ENCODE peak calls at places on chromosome 13, in nine cellular contexts. O is central memory CD8-positive, alpha-beta T cell; Y is left colon; P is pancreas; N is GM12878; L is CD4-positive, CD25-positive, alpha-beta regulatory T cell; B is heart right ventricle; W is right cardiac atrium; I is activated T-cell treated with anti-CD3 and anti-CD28 coated beads, Interleukin-2, amount 50 U/mL, for 4 hours. H is an unnamed sample.

GRCh38 chr13:44894001-44894770 is 95.1 kb downstream of the NUFIP1 start:
- ATAC-seq in O (no peak), Y (peak), P (no peak), N (no peak), L (no peak), B (peak), W (peak), I (no peak), H (no peak)

GRCh38 chr13:89279374-89279773 is 1608.2 kb downstream of the SLITRK5 start:
- ATAC-seq in O (no peak), Y (no peak), P (no peak), N (no peak), L (no peak), B (peak), W (no peak), I (no peak), H (no peak)

GRCh38 chr13:78960881-78961280 is 301.9 kb upstream of the OBI1 start:
- ATAC-seq in O (no peak), Y (no peak), P (no peak), N (no peak), L (no peak), B (no peak), W (no peak), I (no peak), H (no peak)

GRCh38 chr13:40494513-40494912 is 171.9 kb downstream of the FOXO1 start:
- ATAC-seq in O (peak), Y (no peak), P (no peak), N (peak), L (peak), B (no peak), W (peak), I (peak), H (no peak)

GRCh38 chr13:75795274-75795673 is 159.1 kb downstream of the LMO7 start:
- ATAC-seq in O (no peak), Y (no peak), P (no peak), N (no peak), L (no peak), B (no peak), W (no peak), I (no peak), H (no peak)

GRCh38 chr13:73924607-73925006 is 209.6 kb downstream of the KLF12 start:
- ATAC-seq in O (no peak), Y (peak), P (no peak), N (peak), L (no peak), B (no peak), W (no peak), I (peak), H (no peak)

GRCh38 chr13:50410921-50411712 is 395.9 kb downstream of the KCNRG start:
- ATAC-seq in O (no peak), Y (no peak), P (no peak), N (no peak), L (no peak), B (peak), W (peak), I (peak), H (no peak)

GRCh38 chr13:35699181-35699580 is 222.7 kb upstream of the MAB21L1 start:
- ATAC-seq in O (no peak), Y (no peak), P (no peak), N (no peak), L (no peak), B (peak), W (peak), I (no peak), H (peak)

GRCh38 chr13:110640591-110641029 is 25.3 kb downstream of the NAXD start:
- ATAC-seq in O (no peak), Y (no peak), P (peak), N (no peak), L (no peak), B (peak), W (peak), I (no peak), H (peak)

GRCh38 chr13:98092888-98093287 is 50.0 kb upstream of the FARP1 start:
- ATAC-seq in O (no peak), Y (no peak), P (no peak), N (no peak), L (no peak), B (no peak), W (no peak), I (no peak), H (no peak)

GRCh38 chr13:112616586-112617381 is 28.8 kb upstream of the TUBGCP3 start:
- ATAC-seq in O (no peak), Y (peak), P (peak), N (peak), L (no peak), B (peak), W (peak), I (peak), H (no peak)

GRCh38 chr13:113245858-113246791 is 36.7 kb downstream of the CUL4A start:
- ATAC-seq in O (no peak), Y (peak), P (peak), N (no peak), L (no peak), B (no peak), W (no peak), I (no peak), H (no peak)

GRCh38 chr13:44112700-44113329 is 233.1 kb downstream of the LACC1 start:
- ATAC-seq in O (peak), Y (no peak), P (no peak), N (no peak), L (no peak), B (no peak), W (no peak), I (peak), H (no peak)

GRCh38 chr13:77478645-77478997 is 56.9 kb upstream of the SCEL start:
- ATAC-seq in O (peak), Y (no peak), P (peak), N (peak), L (no peak), B (no peak), W (no peak), I (peak), H (peak)

GRCh38 chr13:22227895-22228294 is 557.0 kb downstream of the FGF9 start:
- ATAC-seq in O (no peak), Y (no peak), P (no peak), N (peak), L (no peak), B (no peak), W (no peak), I (no peak), H (no peak)

GRCh38 chr13:48562296-48563066 is 29.6 kb upstream of the RCBTB2 start:
- ATAC-seq in O (peak), Y (peak), P (peak), N (peak), L (peak), B (peak), W (no peak), I (peak), H (no peak)

GRCh38 chr13:28177327-28177726 is 39.0 kb downstream of the PAN3 start:
- ATAC-seq in O (no peak), Y (peak), P (no peak), N (no peak), L (no peak), B (no peak), W (no peak), I (no peak), H (no peak)

GRCh38 chr13:50589651-50590054 is 253.8 kb downstream of the DLEU7 start:
- ATAC-seq in O (no peak), Y (no peak), P (peak), N (no peak), L (no peak), B (peak), W (peak), I (no peak), H (no peak)

GRCh38 chr13:76523740-76524382 is 362.3 kb downstream of the KCTD12 start:
- ATAC-seq in O (no peak), Y (no peak), P (no peak), N (peak), L (no peak), B (peak), W (no peak), I (no peak), H (no peak)

GRCh38 chr13:19864339-19865309 is 1.2 kb upstream of the ZMYM5 start:
- ATAC-seq in O (peak), Y (peak), P (peak), N (peak), L (peak), B (peak), W (peak), I (peak), H (no peak)

H was measured in gastroesophageal sphincter.